ENCODE peak calls at places on chromosomes 13 and 19, in six cellular contexts. N is EL, R is H54, J is transverse colon, P is occipital lobe, S is neuronal stem cell. Q is an unnamed sample.

GRCh38 chr13:75896271-75896670 is 260.1 kb downstream of the LMO7 start:
- DNase-seq in S (no peak), N (no peak), R (no peak), P (no peak), J (no peak), Q (no peak)

GRCh38 chr19:31502536-31503170 is 153.4 kb upstream of the TSHZ3 start:
- DNase-seq in S (no peak), R (no peak), J (no peak), N (no peak), P (no peak), Q (no peak)

GRCh38 chr19:31510635-31511034 is 161.4 kb upstream of the TSHZ3 start:
- DNase-seq in P (no peak), J (no peak), S (no peak), R (no peak), N (no peak), Q (no peak)

GRCh38 chr19:49553451-49554271 is 25.9 kb downstream of the RCN3 start:
- DNase-seq in S (no peak), R (peak), J (peak), P (no peak), N (peak), Q (peak)

GRCh38 chr19:4094761-4095487 is 28.2 kb upstream of the ZBTB7A start:
- DNase-seq in J (peak), S (no peak), N (no peak), R (no peak), P (no peak), Q (no peak)

GRCh38 chr13:110250258-110250891 is 56.6 kb downstream of the COL4A1 start:
- DNase-seq in R (no peak), N (peak), S (no peak), P (no peak), J (no peak), Q (no peak)

GRCh38 chr13:35514801-35515502 is 38.5 kb upstream of the MAB21L1 start:
- DNase-seq in S (no peak), P (no peak), N (no peak), J (no peak), R (no peak), Q (no peak)

GRCh38 chr13:62123409-62123808 is 707.8 kb upstream of the PCDH20 start:
- DNase-seq in R (no peak), J (no peak), S (no peak), P (no peak), N (no peak), Q (no peak)

GRCh38 chr13:37295046-37295445 is 189.6 kb upstream of the CSNK1A1L start:
- DNase-seq in P (no peak), R (no peak), N (no peak), J (no peak), S (no peak), Q (no peak)

GRCh38 chr13:35789335-35790166 is 313.1 kb upstream of the MAB21L1 start:
- DNase-seq in J (no peak), N (peak), R (no peak), P (no peak), S (peak), Q (no peak)

GRCh38 chr19:9958451-9958850 is 22.1 kb upstream of the OLFM2 start:
- DNase-seq in P (no peak), J (no peak), S (no peak), R (no peak), N (peak), Q (no peak)

Q was measured in activated CD8-positive, alpha-beta T cell treated with anti-CD3 and anti-CD28 coated beads, Interleukin-2, amount 10 ng/mL, durations not matched to agents 7 days and 5 days.